ENCODE peak calls at places on chromosome 9, in eight cellular contexts. One of them, this sample, is unnamed.

GRCh38 chr9:72913382-72914009 is 39.4 kb downstream of the ALDH1A1 start:
- DNase-seq in head of caudate nucleus: no peak
- DNase-seq in T-cell: no peak
- DNase-seq in stimulated activated CD8-positive, alpha-beta memory T cell treated with anti-CD3 and anti-CD28 coated beads, Interleukin-12 subunit alpha, Interleukin-12 subunit beta, amount 100 ng/mL, for 1 hour: no peak
- DNase-seq in hepatocyte: no peak
- DNase-seq in stomach: no peak
- DNase-seq in HCEC 1CT: no peak
- DNase-seq in heart right ventricle: no peak
- DNase-seq in this sample: no peak

GRCh38 chr9:25716220-25716872 is 38.1 kb upstream of the TUSC1 start:
- DNase-seq in stimulated activated CD8-positive, alpha-beta memory T cell treated with anti-CD3 and anti-CD28 coated beads, Interleukin-12 subunit alpha, Interleukin-12 subunit beta, amount 100 ng/mL, for 1 hour: no peak
- DNase-seq in heart right ventricle: peak
- DNase-seq in head of caudate nucleus: peak
- DNase-seq in stomach: peak
- DNase-seq in T-cell: no peak
- DNase-seq in hepatocyte: peak
- DNase-seq in HCEC 1CT: no peak
- DNase-seq in this sample: no peak

GRCh38 chr9:99353408-99353807 is 131.3 kb downstream of the SEC61B start:
- DNase-seq in HCEC 1CT: peak
- DNase-seq in heart right ventricle: no peak
- DNase-seq in head of caudate nucleus: no peak
- DNase-seq in stimulated activated CD8-positive, alpha-beta memory T cell treated with anti-CD3 and anti-CD28 coated beads, Interleukin-12 subunit alpha, Interleukin-12 subunit beta, amount 100 ng/mL, for 1 hour: no peak
- DNase-seq in T-cell: no peak
- DNase-seq in stomach: no peak
- DNase-seq in hepatocyte: no peak
- DNase-seq in this sample: no peak

GRCh38 chr9:89178162-89179120 is at the start of gene SHC3:
- DNase-seq in HCEC 1CT: peak
- DNase-seq in stimulated activated CD8-positive, alpha-beta memory T cell treated with anti-CD3 and anti-CD28 coated beads, Interleukin-12 subunit alpha, Interleukin-12 subunit beta, amount 100 ng/mL, for 1 hour: no peak
- DNase-seq in T-cell: no peak
- DNase-seq in heart right ventricle: no peak
- DNase-seq in hepatocyte: peak
- DNase-seq in stomach: no peak
- DNase-seq in head of caudate nucleus: no peak
- DNase-seq in this sample: no peak

GRCh38 chr9:70832487-70832886 is 288.9 kb downstream of the TRPM3 start:
- DNase-seq in heart right ventricle: no peak
- DNase-seq in HCEC 1CT: peak
- DNase-seq in hepatocyte: no peak
- DNase-seq in T-cell: no peak
- DNase-seq in stimulated activated CD8-positive, alpha-beta memory T cell treated with anti-CD3 and anti-CD28 coated beads, Interleukin-12 subunit alpha, Interleukin-12 subunit beta, amount 100 ng/mL, for 1 hour: no peak
- DNase-seq in head of caudate nucleus: no peak
- DNase-seq in stomach: no peak
- DNase-seq in this sample: no peak

GRCh38 chr9:109437286-109437685 is 60.8 kb downstream of the PTPN3 start:
- DNase-seq in heart right ventricle: peak
- DNase-seq in T-cell: no peak
- DNase-seq in stomach: no peak
- DNase-seq in head of caudate nucleus: no peak
- DNase-seq in hepatocyte: no peak
- DNase-seq in stimulated activated CD8-positive, alpha-beta memory T cell treated with anti-CD3 and anti-CD28 coated beads, Interleukin-12 subunit alpha, Interleukin-12 subunit beta, amount 100 ng/mL, for 1 hour: no peak
- DNase-seq in HCEC 1CT: no peak
- DNase-seq in this sample: no peak

GRCh38 chr9:15113288-15113687 is 193.7 kb downstream of the TTC39B start:
- DNase-seq in stomach: no peak
- DNase-seq in heart right ventricle: no peak
- DNase-seq in hepatocyte: no peak
- DNase-seq in T-cell: no peak
- DNase-seq in HCEC 1CT: no peak
- DNase-seq in head of caudate nucleus: no peak
- DNase-seq in stimulated activated CD8-positive, alpha-beta memory T cell treated with anti-CD3 and anti-CD28 coated beads, Interleukin-12 subunit alpha, Interleukin-12 subunit beta, amount 100 ng/mL, for 1 hour: no peak
- DNase-seq in this sample: no peak

GRCh38 chr9:92294297-92294676 is 790 bp upstream of the IARS1 start:
- DNase-seq in stomach: no peak
- DNase-seq in heart right ventricle: no peak
- DNase-seq in stimulated activated CD8-positive, alpha-beta memory T cell treated with anti-CD3 and anti-CD28 coated beads, Interleukin-12 subunit alpha, Interleukin-12 subunit beta, amount 100 ng/mL, for 1 hour: no peak
- DNase-seq in head of caudate nucleus: peak
- DNase-seq in T-cell: no peak
- DNase-seq in HCEC 1CT: no peak
- DNase-seq in hepatocyte: peak
- DNase-seq in this sample: no peak

GRCh38 chr9:19074836-19075235 is 25.6 kb downstream of the RRAGA start:
- DNase-seq in stomach: no peak
- DNase-seq in hepatocyte: no peak
- DNase-seq in heart right ventricle: no peak
- DNase-seq in T-cell: no peak
- DNase-seq in stimulated activated CD8-positive, alpha-beta memory T cell treated with anti-CD3 and anti-CD28 coated beads, Interleukin-12 subunit alpha, Interleukin-12 subunit beta, amount 100 ng/mL, for 1 hour: no peak
- DNase-seq in HCEC 1CT: peak
- DNase-seq in head of caudate nucleus: no peak
- DNase-seq in this sample: no peak

This sample was measured in substantia nigra.